ENCODE peak calls at places on chromosomes 13 and 19, in six cellular contexts. One of them, this sample, is unnamed.

GRCh38 chr13:111550062-111550461 is 229.6 kb downstream of the TEX29 start:
- DNase-seq in neural progenitor cell: no peak
- DNase-seq in K562: no peak
- DNase-seq in esophagus muscularis mucosa: no peak
- DNase-seq in endothelial cell of umbilical vein: no peak
- DNase-seq in astrocyte: no peak
- DNase-seq in this sample: no peak

GRCh38 chr19:6235031-6235951 is 44.5 kb downstream of the MLLT1 start:
- DNase-seq in astrocyte: no peak
- DNase-seq in endothelial cell of umbilical vein: no peak
- DNase-seq in neural progenitor cell: no peak
- DNase-seq in esophagus muscularis mucosa: no peak
- DNase-seq in K562: no peak
- DNase-seq in this sample: no peak

GRCh38 chr19:7968008-7968795 is 24.7 kb upstream of the TIMM44 start:
- DNase-seq in K562: no peak
- DNase-seq in astrocyte: no peak
- DNase-seq in neural progenitor cell: no peak
- DNase-seq in endothelial cell of umbilical vein: no peak
- DNase-seq in esophagus muscularis mucosa: no peak
- DNase-seq in this sample: no peak

GRCh38 chr19:13234518-13234917 is 84.3 kb downstream of the IER2 start:
- DNase-seq in astrocyte: no peak
- DNase-seq in esophagus muscularis mucosa: no peak
- DNase-seq in neural progenitor cell: peak; percentile 76
- DNase-seq in endothelial cell of umbilical vein: no peak
- DNase-seq in K562: peak; percentile 91
- DNase-seq in this sample: peak; percentile 34

GRCh38 chr13:92530364-92530763 is 696.2 kb upstream of the GPC6 start:
- DNase-seq in astrocyte: no peak
- DNase-seq in K562: no peak
- DNase-seq in endothelial cell of umbilical vein: no peak
- DNase-seq in neural progenitor cell: peak; percentile 20
- DNase-seq in esophagus muscularis mucosa: no peak
- DNase-seq in this sample: no peak

GRCh38 chr13:79407349-79407979 is 1.4 kb upstream of the RBM26 start:
- DNase-seq in endothelial cell of umbilical vein: no peak
- DNase-seq in astrocyte: no peak
- DNase-seq in esophagus muscularis mucosa: no peak
- DNase-seq in neural progenitor cell: no peak
- DNase-seq in K562: no peak
- DNase-seq in this sample: no peak

GRCh38 chr13:20780318-20780717 is 6.6 kb upstream of the EEF1AKMT1 start:
- DNase-seq in esophagus muscularis mucosa: no peak
- DNase-seq in K562: no peak
- DNase-seq in endothelial cell of umbilical vein: no peak
- DNase-seq in neural progenitor cell: no peak
- DNase-seq in astrocyte: no peak
- DNase-seq in this sample: no peak

GRCh38 chr13:34675626-34676025 is 266.4 kb upstream of the NBEA start:
- DNase-seq in astrocyte: peak; percentile 27
- DNase-seq in esophagus muscularis mucosa: no peak
- DNase-seq in neural progenitor cell: no peak
- DNase-seq in K562: no peak
- DNase-seq in endothelial cell of umbilical vein: no peak
- DNase-seq in this sample: no peak

GRCh38 chr13:109196896-109197295 is 567.5 kb downstream of the MYO16 start:
- DNase-seq in esophagus muscularis mucosa: no peak
- DNase-seq in neural progenitor cell: peak; percentile 67
- DNase-seq in K562: peak; percentile 10
- DNase-seq in endothelial cell of umbilical vein: no peak
- DNase-seq in astrocyte: no peak
- DNase-seq in this sample: no peak

GRCh38 chr13:110716235-110716505 is 2.7 kb downstream of the ING1 start:
- DNase-seq in endothelial cell of umbilical vein: no peak
- DNase-seq in K562: no peak
- DNase-seq in neural progenitor cell: peak; percentile 57
- DNase-seq in esophagus muscularis mucosa: no peak
- DNase-seq in astrocyte: no peak
- DNase-seq in this sample: no peak

GRCh38 chr13:27183561-27184147 is 12.0 kb upstream of the USP12 start:
- DNase-seq in esophagus muscularis mucosa: peak; percentile 79
- DNase-seq in K562: no peak
- DNase-seq in endothelial cell of umbilical vein: no peak
- DNase-seq in astrocyte: no peak
- DNase-seq in neural progenitor cell: no peak
- DNase-seq in this sample: no peak

GRCh38 chr19:32691291-32691951 is at the start of gene NUDT19:
- DNase-seq in K562: peak; percentile 79
- DNase-seq in astrocyte: peak; percentile 73
- DNase-seq in endothelial cell of umbilical vein: peak; percentile 83
- DNase-seq in esophagus muscularis mucosa: peak; percentile 93
- DNase-seq in neural progenitor cell: peak; percentile 65
- DNase-seq in this sample: peak; percentile 72

GRCh38 chr13:58619396-58620113 is 988.0 kb downstream of the PCDH17 start:
- DNase-seq in astrocyte: peak; percentile 4
- DNase-seq in endothelial cell of umbilical vein: no peak
- DNase-seq in neural progenitor cell: peak; percentile 46
- DNase-seq in K562: no peak
- DNase-seq in esophagus muscularis mucosa: no peak
- DNase-seq in this sample: no peak

GRCh38 chr19:17103177-17103576 is 27.6 kb downstream of the MYO9B start:
- DNase-seq in endothelial cell of umbilical vein: peak; percentile 42
- DNase-seq in neural progenitor cell: peak; percentile 26
- DNase-seq in esophagus muscularis mucosa: no peak
- DNase-seq in astrocyte: no peak
- DNase-seq in K562: peak; percentile 50
- DNase-seq in this sample: no peak

GRCh38 chr13:43933378-43933777 is 53.7 kb downstream of the LACC1 start:
- DNase-seq in K562: no peak
- DNase-seq in neural progenitor cell: no peak
- DNase-seq in astrocyte: no peak
- DNase-seq in endothelial cell of umbilical vein: no peak
- DNase-seq in esophagus muscularis mucosa: no peak
- DNase-seq in this sample: no peak

GRCh38 chr19:54905908-54906511 is at the start of gene NCR1:
- DNase-seq in K562: peak; percentile 42
- DNase-seq in esophagus muscularis mucosa: no peak
- DNase-seq in astrocyte: no peak
- DNase-seq in endothelial cell of umbilical vein: peak; percentile 37
- DNase-seq in neural progenitor cell: no peak
- DNase-seq in this sample: no peak

GRCh38 chr13:77810891-77811290 is 107.7 kb downstream of the EDNRB start:
- DNase-seq in K562: no peak
- DNase-seq in endothelial cell of umbilical vein: peak; percentile 33
- DNase-seq in astrocyte: no peak
- DNase-seq in neural progenitor cell: no peak
- DNase-seq in esophagus muscularis mucosa: no peak
- DNase-seq in this sample: no peak

GRCh38 chr19:42326969-42327368 is 1.5 kb downstream of the MEGF8 start:
- DNase-seq in neural progenitor cell: no peak
- DNase-seq in esophagus muscularis mucosa: no peak
- DNase-seq in endothelial cell of umbilical vein: no peak
- DNase-seq in astrocyte: no peak
- DNase-seq in K562: no peak
- DNase-seq in this sample: no peak

GRCh38 chr19:39497850-39498261 is 891 bp upstream of the DLL3 start:
- DNase-seq in esophagus muscularis mucosa: no peak
- DNase-seq in K562: peak; percentile 74
- DNase-seq in neural progenitor cell: peak; percentile 89
- DNase-seq in astrocyte: peak; percentile 14
- DNase-seq in endothelial cell of umbilical vein: peak; percentile 56
- DNase-seq in this sample: no peak

GRCh38 chr19:1177322-1178114 is 3.5 kb upstream of the SBNO2 start:
- DNase-seq in K562: no peak
- DNase-seq in astrocyte: peak; percentile 95
- DNase-seq in esophagus muscularis mucosa: no peak
- DNase-seq in neural progenitor cell: no peak
- DNase-seq in endothelial cell of umbilical vein: peak; percentile 63
- DNase-seq in this sample: no peak

GRCh38 chr13:76758257-76758656 is 127.9 kb downstream of the KCTD12 start:
- DNase-seq in endothelial cell of umbilical vein: peak; percentile 59
- DNase-seq in K562: no peak
- DNase-seq in astrocyte: no peak
- DNase-seq in esophagus muscularis mucosa: no peak
- DNase-seq in neural progenitor cell: no peak
- DNase-seq in this sample: no peak

GRCh38 chr19:1156305-1156801 is 17.7 kb downstream of the SBNO2 start:
- DNase-seq in K562: no peak
- DNase-seq in esophagus muscularis mucosa: no peak
- DNase-seq in astrocyte: peak; percentile 55
- DNase-seq in neural progenitor cell: no peak
- DNase-seq in endothelial cell of umbilical vein: no peak
- DNase-seq in this sample: no peak

GRCh38 chr13:51818771-51819511 is 15.0 kb upstream of the DHRS12 start:
- DNase-seq in K562: no peak
- DNase-seq in endothelial cell of umbilical vein: no peak
- DNase-seq in astrocyte: peak; percentile 24
- DNase-seq in neural progenitor cell: no peak
- DNase-seq in esophagus muscularis mucosa: no peak
- DNase-seq in this sample: no peak

GRCh38 chr13:33611016-33611805 is 206.7 kb upstream of the RFC3 start:
- DNase-seq in astrocyte: peak; percentile 78
- DNase-seq in neural progenitor cell: peak; percentile 81
- DNase-seq in endothelial cell of umbilical vein: peak; percentile 80
- DNase-seq in esophagus muscularis mucosa: peak; percentile 87
- DNase-seq in K562: no peak
- DNase-seq in this sample: no peak

GRCh38 chr13:79385694-79386093 is 20.4 kb downstream of the RBM26 start:
- DNase-seq in esophagus muscularis mucosa: no peak
- DNase-seq in endothelial cell of umbilical vein: peak; percentile 44
- DNase-seq in astrocyte: no peak
- DNase-seq in neural progenitor cell: no peak
- DNase-seq in K562: peak; percentile 9
- DNase-seq in this sample: no peak

GRCh38 chr19:10091892-10092641 is 6.0 kb downstream of the SHFL start:
- DNase-seq in neural progenitor cell: no peak
- DNase-seq in endothelial cell of umbilical vein: no peak
- DNase-seq in esophagus muscularis mucosa: no peak
- DNase-seq in K562: peak; percentile 28
- DNase-seq in astrocyte: no peak
- DNase-seq in this sample: no peak

GRCh38 chr19:3073931-3074595 is 11.8 kb upstream of the TLE5 start:
- DNase-seq in K562: no peak
- DNase-seq in endothelial cell of umbilical vein: no peak
- DNase-seq in neural progenitor cell: no peak
- DNase-seq in esophagus muscularis mucosa: no peak
- DNase-seq in astrocyte: no peak
- DNase-seq in this sample: no peak
- TF ChIP-seq CTCF in K562: peak; percentile 63
- TF ChIP-seq CTCF in endothelial cell of umbilical vein: peak; percentile 8
- TF ChIP-seq CTCF in neural progenitor cell: no peak
- TF ChIP-seq CTCF in esophagus muscularis mucosa: no peak
- TF ChIP-seq CTCF in astrocyte: no peak
- TF ChIP-seq CTCF in this sample: no peak

DNA sequence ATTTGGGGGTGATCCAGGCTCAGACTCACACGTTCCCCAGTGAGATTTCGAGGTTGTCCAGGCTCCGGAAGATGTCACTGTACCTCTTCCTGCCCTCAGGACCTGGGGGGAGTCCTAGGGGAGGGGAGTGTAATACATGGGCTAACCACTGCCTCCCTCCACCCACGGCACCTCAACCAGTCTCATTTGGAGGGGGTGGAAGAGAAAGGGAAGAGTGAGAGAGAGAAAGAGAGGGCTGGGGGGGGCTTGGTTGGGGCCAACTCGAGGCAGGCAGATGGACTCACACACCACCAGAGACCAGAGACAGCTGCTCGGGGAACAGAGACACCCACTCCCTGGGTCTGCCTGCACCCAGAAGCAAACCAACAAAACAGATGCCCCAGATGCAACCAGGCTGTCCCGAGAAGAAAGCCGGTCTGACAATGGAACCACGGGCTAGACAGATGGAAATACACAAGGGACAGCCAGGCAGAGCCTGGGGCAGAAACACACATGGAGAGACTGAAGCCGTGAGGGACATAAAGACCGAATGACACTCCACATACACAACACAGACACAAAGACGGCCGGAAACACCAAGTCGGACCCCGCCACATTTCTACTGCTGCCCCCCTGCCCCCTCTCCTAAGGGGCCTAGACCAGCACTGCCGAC is 825 bp downstream of the GMIP start:
- DNase-seq in astrocyte: no peak
- DNase-seq in K562: peak; percentile 47
- DNase-seq in neural progenitor cell: peak; percentile 26
- DNase-seq in esophagus muscularis mucosa: no peak
- DNase-seq in endothelial cell of umbilical vein: peak; percentile 16
- DNase-seq in this sample: no peak
- H3K27ac ChIP-seq in astrocyte: peak overlapping the region; percentile 19
- H3K27ac ChIP-seq in K562: peak overlapping the region; percentile 75
- H3K27ac ChIP-seq in neural progenitor cell: no peak overlapping the region
- H3K27ac ChIP-seq in esophagus muscularis mucosa: no peak overlapping the region
- H3K27ac ChIP-seq in endothelial cell of umbilical vein: peak overlapping the region; percentile 54
- H3K27ac ChIP-seq in this sample: peak overlapping the region; percentile 97

DNA sequence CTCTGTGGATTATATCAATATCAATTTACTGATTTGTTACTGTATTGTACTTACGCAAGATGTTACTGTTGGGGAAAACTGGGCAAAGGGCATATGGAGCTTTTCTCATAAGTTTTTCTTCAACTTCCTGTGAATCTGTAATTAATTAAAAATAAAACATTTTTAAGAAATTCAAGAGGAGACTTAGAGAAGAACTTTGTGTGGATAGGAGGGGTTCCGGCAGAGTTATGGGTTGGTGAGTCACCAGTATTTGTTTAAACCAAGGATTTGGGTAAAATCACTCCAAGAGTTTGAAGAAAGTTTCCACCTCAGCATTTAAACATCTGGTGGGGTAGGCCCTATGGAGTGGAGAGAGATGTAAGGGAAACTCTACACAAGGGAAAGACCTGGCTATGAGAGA is 379.6 kb downstream of the TSHZ3 start:
- DNase-seq in endothelial cell of umbilical vein: no peak
- DNase-seq in astrocyte: no peak
- DNase-seq in K562: no peak
- DNase-seq in esophagus muscularis mucosa: no peak
- DNase-seq in neural progenitor cell: no peak
- DNase-seq in this sample: no peak
- H3K9me3 ChIP-seq in endothelial cell of umbilical vein: peaks cover 5% of the 10 kb centered on the region
- H3K9me3 ChIP-seq in astrocyte: no peaks in the 10 kb centered on the region
- H3K9me3 ChIP-seq in K562: no peaks in the 10 kb centered on the region
- H3K9me3 ChIP-seq in esophagus muscularis mucosa: no peaks in the 10 kb centered on the region
- H3K9me3 ChIP-seq in neural progenitor cell: no peaks in the 10 kb centered on the region
- H3K9me3 ChIP-seq in this sample: no peaks in the 10 kb centered on the region

GRCh38 chr13:91348906-91349435 is 1.5 kb downstream of the MIR17HG start:
- DNase-seq in K562: no peak
- DNase-seq in esophagus muscularis mucosa: peak; percentile 97
- DNase-seq in endothelial cell of umbilical vein: peak; percentile 89
- DNase-seq in neural progenitor cell: peak; percentile 95
- DNase-seq in astrocyte: peak; percentile 53
- DNase-seq in this sample: peak; percentile 95

GRCh38 chr13:91349992-91350911 is 2.8 kb downstream of the MIR17HG start:
- DNase-seq in K562: no peak
- DNase-seq in astrocyte: no peak
- DNase-seq in neural progenitor cell: no peak
- DNase-seq in esophagus muscularis mucosa: no peak
- DNase-seq in endothelial cell of umbilical vein: no peak
- DNase-seq in this sample: no peak

GRCh38 chr13:91353494-91353893 is 6.0 kb downstream of the MIR17HG start:
- DNase-seq in neural progenitor cell: no peak
- DNase-seq in endothelial cell of umbilical vein: no peak
- DNase-seq in K562: peak; percentile 54
- DNase-seq in astrocyte: no peak
- DNase-seq in esophagus muscularis mucosa: no peak
- DNase-seq in this sample: no peak

GRCh38 chr13:91351980-91352379 is 4.5 kb downstream of the MIR17HG start:
- DNase-seq in K562: peak; percentile 42
- DNase-seq in endothelial cell of umbilical vein: no peak
- DNase-seq in esophagus muscularis mucosa: no peak
- DNase-seq in neural progenitor cell: peak; percentile 15
- DNase-seq in astrocyte: no peak
- DNase-seq in this sample: no peak

GRCh38 chr13:91351123-91351522 is 3.6 kb downstream of the MIR17HG start:
- DNase-seq in endothelial cell of umbilical vein: no peak
- DNase-seq in K562: peak; percentile 50
- DNase-seq in astrocyte: no peak
- DNase-seq in neural progenitor cell: no peak
- DNase-seq in esophagus muscularis mucosa: no peak
- DNase-seq in this sample: no peak
- TF ChIP-seq CTCF in endothelial cell of umbilical vein: no peak
- TF ChIP-seq CTCF in K562: no peak
- TF ChIP-seq CTCF in astrocyte: no peak
- TF ChIP-seq CTCF in neural progenitor cell: no peak
- TF ChIP-seq CTCF in esophagus muscularis mucosa: no peak
- TF ChIP-seq CTCF in this sample: no peak